ENCODE peak calls at places on chromosomes 2 and 18, in four cellular contexts. I is A549, G is K562, Y is HepG2. Q is an unnamed sample.

GRCh38 chr2:200373973-200374416 is 67.5 kb downstream of the SPATS2L start:
- DNase-seq in Y (peak; percentile 25), G (no peak), I (no peak), Q (no peak)

GRCh38 chr2:177334940-177335543 is 57.5 kb upstream of the AGPS start:
- DNase-seq in Y (peak; percentile 72), G (peak; percentile 79), I (peak; percentile 23), Q (no peak)

GRCh38 chr2:215900203-215900611 is 113.1 kb downstream of the MREG start:
- DNase-seq in G (no peak), I (no peak), Y (peak; percentile 49), Q (no peak)

GRCh38 chr2:73952499-73953446 is 26.1 kb downstream of the DGUOK start:
- DNase-seq in G (no peak), I (no peak), Y (no peak), Q (no peak)

GRCh38 chr2:28343184-28343942 is 49.3 kb upstream of the FOSL2 start:
- DNase-seq in Y (no peak), G (no peak), I (no peak), Q (no peak)

GRCh38 chr2:107747964-107748583 is 78.6 kb upstream of the RGPD4 start:
- DNase-seq in I (no peak), Y (no peak), G (no peak), Q (no peak)

GRCh38 chr2:177611310-177611886 is 218.8 kb downstream of the AGPS start:
- DNase-seq in Y (no peak), I (no peak), G (no peak), Q (no peak)

GRCh38 chr2:6977095-6977777 is 60.0 kb downstream of the RNF144A start:
- DNase-seq in Y (no peak), I (no peak), G (no peak), Q (no peak)

GRCh38 chr18:12944724-12945123 is 3.1 kb upstream of the SEH1L start:
- DNase-seq in I (no peak), Y (no peak), G (no peak), Q (no peak)

GRCh38 chr2:241390301-241391206 is 34.5 kb downstream of the FARP2 start:
- DNase-seq in Y (no peak), I (no peak), G (no peak), Q (no peak)

GRCh38 chr2:27306136-27306535 is 2.1 kb downstream of the UCN start:
- DNase-seq in Y (no peak), G (no peak), I (no peak), Q (no peak)

GRCh38 chr2:19480664-19481063 is 122.2 kb upstream of the OSR1 start:
- DNase-seq in Y (no peak), I (no peak), G (no peak), Q (no peak)

GRCh38 chr2:235766206-235766794 is 272.5 kb downstream of the AGAP1 start:
- DNase-seq in G (peak; percentile 58), I (peak; percentile 65), Y (peak; percentile 70), Q (peak; percentile 73)

GRCh38 chr18:76363451-76364120 is 131.5 kb downstream of the ZNF516 start:
- DNase-seq in Y (peak; percentile 32), G (no peak), I (no peak), Q (no peak)

GRCh38 chr2:85175369-85176299 is 42.4 kb downstream of the TCF7L1 start:
- DNase-seq in G (no peak), Y (peak; percentile 66), I (no peak), Q (no peak)

GRCh38 chr2:23592061-23592685 is 207.2 kb downstream of the KLHL29 start:
- DNase-seq in Y (no peak), I (no peak), G (no peak), Q (no peak)

DNA sequence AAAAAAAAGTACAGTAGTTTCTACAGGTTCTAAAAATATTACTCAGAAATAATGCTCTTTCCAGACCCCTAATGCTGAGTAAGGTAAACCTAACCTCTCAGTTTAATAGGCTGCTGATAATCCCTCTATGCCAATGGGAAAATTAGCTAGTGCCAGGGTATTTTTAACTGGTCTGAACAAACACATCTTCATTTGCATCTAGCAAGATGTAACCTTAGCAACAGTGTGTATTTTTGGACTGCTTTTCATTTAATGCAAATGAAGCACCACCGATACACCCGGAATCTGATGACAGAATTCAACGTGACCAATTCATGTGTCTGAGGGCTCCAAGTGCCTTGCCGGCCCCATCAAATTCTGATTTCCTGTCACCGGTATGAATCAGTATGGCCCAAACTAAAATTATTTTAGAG is 47.4 kb upstream of the CYRIA start:
- DNase-seq in I (no peak), Y (no peak), G (no peak), Q (no peak)
- TF ChIP-seq EP300 in I (no peak), Y (no peak), G (no peak), Q (no peak)

DNA sequence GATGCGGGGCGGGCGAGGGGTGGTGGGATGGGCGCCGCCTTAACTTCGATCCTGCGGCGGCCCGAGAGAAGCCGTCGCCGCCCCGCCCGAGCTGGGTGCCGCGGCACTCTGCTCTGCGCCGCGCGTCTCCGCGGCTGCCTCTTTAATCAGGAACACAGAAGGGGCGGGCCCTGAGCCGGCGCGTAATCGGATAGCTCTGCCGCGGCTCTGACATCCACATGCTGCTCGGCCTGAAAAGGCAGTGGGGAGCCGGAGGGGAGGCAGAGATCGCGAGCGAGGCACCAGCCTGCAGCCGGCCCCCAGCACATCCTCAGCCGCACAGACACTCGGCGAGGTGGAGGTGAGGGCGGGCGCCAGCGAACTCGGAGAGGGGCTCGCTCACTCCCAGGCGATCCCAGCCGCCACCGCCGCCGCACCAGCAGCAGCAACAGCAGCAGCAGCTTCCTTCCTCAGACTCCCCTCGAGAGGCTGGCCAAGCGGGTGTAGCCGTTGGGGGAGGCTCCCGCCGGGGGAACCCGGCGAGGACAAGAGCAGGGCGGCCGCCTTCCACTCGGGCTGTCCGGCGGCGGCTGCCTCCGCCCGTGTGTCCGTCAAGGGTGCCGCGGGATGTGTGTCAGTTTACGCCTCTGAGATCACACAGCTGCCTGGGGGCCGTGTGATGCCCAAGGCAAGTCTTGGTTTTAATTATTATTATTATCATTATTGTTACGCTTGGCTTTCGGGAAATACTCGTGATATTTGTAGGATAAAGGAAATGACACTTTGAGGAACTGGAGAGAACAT is at the start of gene NRP2:
- DNase-seq in Y (peak; percentile 23), G (no peak), I (peak; percentile 58), Q (peak; percentile 83)
- TF ChIP-seq POLR2A in Y (no peak), G (no peak), I (peak; percentile 91), Q (peak; percentile 43)

GRCh38 chr2:168466834-168467565 is 10.9 kb downstream of the CERS6 start:
- DNase-seq in G (no peak), Y (no peak), I (no peak), Q (no peak)

GRCh38 chr2:168467729-168468128 is 11.7 kb downstream of the CERS6 start:
- DNase-seq in I (no peak), G (no peak), Y (peak; percentile 45), Q (no peak)

GRCh38 chr2:168468354-168468753 is 12.3 kb downstream of the CERS6 start:
- DNase-seq in Y (no peak), I (no peak), G (no peak), Q (no peak)

GRCh38 chr2:168465594-168465993 is 9.5 kb downstream of the CERS6 start:
- DNase-seq in I (no peak), G (no peak), Y (no peak), Q (no peak)

GRCh38 chr2:168466190-168466737 is 10.2 kb downstream of the CERS6 start:
- DNase-seq in G (no peak), I (no peak), Y (no peak), Q (no peak)
- TF ChIP-seq RAD21 in G (no peak), I (no peak), Y (no peak), Q (no peak)

GRCh38 chr2:240351088-240351741 is 84.2 kb upstream of the GPC1 start:
- DNase-seq in G (no peak), Y (no peak), I (no peak), Q (no peak)
- TF ChIP-seq EP300 in G (no peak), Y (no peak), I (no peak), Q (no peak)

DNA sequence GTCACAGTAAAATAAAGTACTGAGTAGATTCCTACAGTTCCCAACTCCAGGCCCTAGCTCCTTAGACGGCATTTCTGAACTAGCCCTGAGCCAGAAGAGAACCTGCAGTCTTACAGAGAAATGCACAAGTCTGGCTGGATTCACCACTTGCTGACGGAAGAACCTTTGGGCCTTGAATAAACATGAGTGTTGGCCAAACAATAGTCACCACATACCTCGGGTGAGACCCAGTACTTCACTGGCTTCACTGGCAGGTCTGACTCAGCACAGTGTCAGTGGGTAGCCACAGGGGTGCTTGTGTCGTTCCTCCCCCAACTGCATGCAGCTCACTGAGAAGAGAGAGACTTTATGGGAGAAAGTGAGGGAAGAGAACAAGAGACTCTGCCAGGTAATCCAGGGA is 88.9 kb downstream of the TMEM185B start:
- DNase-seq in I (peak; percentile 27), G (no peak), Y (peak; percentile 87), Q (no peak)
- TF ChIP-seq POLR2A in I (no peak), G (no peak), Y (no peak), Q (no peak)

GRCh38 chr2:95287336-95287735 is 9.8 kb upstream of the KCNIP3 start:
- DNase-seq in Y (no peak), I (no peak), G (no peak), Q (no peak)
- TF ChIP-seq RAD21 in Y (no peak), I (no peak), G (no peak), Q (no peak)

DNA sequence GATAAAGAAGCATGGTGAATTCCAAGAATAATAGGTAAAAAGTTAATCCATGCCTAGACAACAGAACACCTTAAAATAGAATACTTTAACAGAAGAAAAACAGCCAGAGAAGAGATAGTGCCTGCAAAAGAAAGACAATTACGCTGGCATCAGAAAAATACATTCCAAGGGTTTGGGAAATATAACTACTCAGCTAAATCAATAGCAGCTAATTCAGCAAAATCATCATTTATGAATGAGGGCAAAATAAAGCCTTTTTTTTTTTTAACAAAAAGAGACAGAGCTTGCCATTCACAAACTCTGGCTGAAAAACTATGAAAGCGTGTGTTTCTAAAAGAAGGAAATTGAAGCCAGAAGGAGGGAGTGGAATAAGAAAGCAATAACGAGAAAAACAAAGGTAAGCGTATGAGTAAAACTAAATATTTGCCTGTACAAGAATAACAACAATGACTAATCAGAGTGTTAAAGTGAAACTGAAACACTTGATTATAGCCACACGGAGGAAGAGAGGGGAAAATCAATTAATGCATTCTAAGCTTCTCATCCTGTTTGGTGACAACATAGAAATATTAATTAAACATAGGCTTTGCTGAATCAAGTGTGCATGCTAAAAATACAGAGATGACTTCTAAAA is 90.2 kb downstream of the EHD3 start:
- DNase-seq in G (no peak), Y (no peak), I (no peak), Q (no peak)
- TF ChIP-seq EP300 in G (no peak), Y (no peak), I (no peak), Q (no peak)

Q was measured in H1.